ENCODE peak calls at places on chromosomes 7 and 10, in six cellular contexts. X is GM23248, B is hepatocyte, Z is K562, N is SK-N-SH, S is fibroblast of lung. D is an unnamed sample. For H3K27me3, the result is how much of the 10 kb centered on the place peaks cover.

GRCh38 chr7:71414490-71414889 is 282.5 kb downstream of the GALNT17 start:
- DNase-seq in N (no peak), X (no peak), B (no peak), Z (no peak), S (no peak), D (no peak)

GRCh38 chr7:148699024-148699771 is 495 bp downstream of the CUL1 start:
- DNase-seq in B (peak), Z (peak), N (peak), X (peak), S (peak), D (peak)

GRCh38 chr7:46283852-46284251 is 362.8 kb upstream of the IGFBP3 start:
- DNase-seq in B (no peak), S (no peak), Z (no peak), X (no peak), N (no peak), D (no peak)

GRCh38 chr10:23442936-23443335 is 4.1 kb downstream of the OTUD1 start:
- DNase-seq in S (peak), B (no peak), N (no peak), X (peak), Z (no peak), D (peak)

GRCh38 chr10:98141484-98142073 is 7.1 kb downstream of the R3HCC1L start:
- DNase-seq in X (no peak), N (no peak), B (no peak), S (no peak), Z (no peak), D (no peak)

GRCh38 chr10:112835933-112836564 is 114.0 kb upstream of the TCF7L2 start:
- DNase-seq in X (no peak), S (peak), B (no peak), Z (no peak), N (no peak), D (no peak)

GRCh38 chr10:120559800-120560199 is 102.8 kb downstream of the PLPP4 start:
- DNase-seq in Z (no peak), N (no peak), S (no peak), X (no peak), B (no peak), D (no peak)

GRCh38 chr7:135335628-135336139 is 102.0 kb downstream of the STRA8 start:
- DNase-seq in Z (peak), X (peak), B (peak), S (peak), N (peak), D (peak)

GRCh38 chr10:92699518-92700272 is 9.9 kb downstream of the HHEX start:
- DNase-seq in N (peak), S (peak), X (peak), B (peak), Z (no peak), D (no peak)

GRCh38 chr7:132942721-132943120 is 139.2 kb downstream of the CHCHD3 start:
- DNase-seq in B (no peak), X (no peak), N (no peak), S (no peak), Z (no peak), D (peak)

GRCh38 chr7:45239486-45239885 is 81.9 kb downstream of the RAMP3 start:
- DNase-seq in S (peak), B (no peak), X (peak), Z (no peak), N (no peak), D (peak)

GRCh38 chr10:106873770-106874717 is 290.5 kb downstream of the SORCS1 start:
- DNase-seq in Z (no peak), S (no peak), N (no peak), X (no peak), B (no peak), D (no peak)

GRCh38 chr10:50367732-50368131 is 116.4 kb upstream of the ASAH2 start:
- DNase-seq in Z (peak), B (peak), S (peak), X (peak), N (peak), D (peak)

GRCh38 chr7:20287317-20287716 is 43.4 kb upstream of the ITGB8 start:
- DNase-seq in N (no peak), X (no peak), Z (no peak), B (no peak), S (no peak), D (no peak)

GRCh38 chr10:120783098-120783497 is 68.1 kb upstream of the WDR11 start:
- DNase-seq in X (no peak), N (no peak), S (no peak), B (no peak), Z (no peak), D (no peak)

GRCh38 chr10:79239275-79239779 is 107.9 kb upstream of the PPIF start:
- DNase-seq in B (peak), X (peak), S (peak), N (peak), Z (peak), D (peak)

GRCh38 chr7:46396501-46396900 is 475.4 kb upstream of the IGFBP3 start:
- DNase-seq in X (peak), Z (no peak), N (no peak), B (no peak), S (no peak), D (no peak)

GRCh38 chr7:158771213-158771817 is 58.0 kb downstream of the ESYT2 start:
- DNase-seq in Z (no peak), B (no peak), X (no peak), S (no peak), N (no peak), D (no peak)
- H3K4me2 ChIP-seq in Z (no peak), B (no peak), X (no peak), S (no peak), N (no peak), D (no peak)

GRCh38 chr7:105027176-105027853 is 13.3 kb downstream of the KMT2E start:
- DNase-seq in S (no peak), X (no peak), N (no peak), B (no peak), Z (no peak), D (no peak)
- H3K27me3 ChIP-seq in S (under half), X (under half), N (under half), B (under half), Z (under half), D (under half)

DNA sequence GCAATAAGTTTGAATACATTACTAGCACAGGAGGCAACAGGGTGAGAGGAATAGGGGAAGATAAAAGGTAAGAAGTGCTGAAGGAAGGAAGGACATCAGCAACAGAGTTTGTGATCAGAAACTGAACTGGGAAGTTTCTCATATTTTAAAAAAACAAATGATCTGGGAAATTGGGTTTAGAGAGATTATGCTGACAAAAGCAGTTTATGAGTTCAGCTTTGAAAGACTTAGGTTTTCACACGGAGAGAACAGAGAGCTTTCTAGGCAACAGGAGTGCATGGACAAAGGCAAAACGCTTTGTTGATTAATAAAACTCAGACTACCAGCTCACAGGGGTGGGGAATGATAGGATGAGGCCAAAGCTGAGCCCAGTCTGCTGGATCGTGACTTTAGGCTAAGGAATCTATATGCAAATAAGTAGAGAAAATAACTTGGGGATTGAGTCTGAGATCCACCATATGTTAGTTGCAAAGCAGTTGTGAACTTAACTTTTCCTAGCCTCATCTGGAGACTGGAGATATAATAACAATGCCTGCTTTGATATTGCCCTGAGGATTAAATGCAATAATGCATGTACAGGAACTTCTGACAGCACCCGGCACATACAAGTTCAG is 4.2 kb downstream of the OSBPL3 start:
- DNase-seq in N (no peak), S (peak), X (no peak), Z (no peak), B (no peak), D (no peak)
- H3K4me2 ChIP-seq in N (peak), S (peak), X (peak), Z (no peak), B (no peak), D (peak)

GRCh38 chr10:117548191-117548668 is 5.7 kb downstream of the EMX2 start:
- DNase-seq in S (no peak), Z (no peak), B (no peak), X (no peak), N (no peak), D (no peak)
- H3K27me3 ChIP-seq in S (half or more), Z (under half), B (half or more), X (under half), N (half or more), D (half or more)

GRCh38 chr7:121515181-121515580 is 119.1 kb upstream of the FAM3C start:
- DNase-seq in S (no peak), Z (no peak), N (no peak), B (no peak), X (no peak), D (no peak)

GRCh38 chr7:121521681-121522405 is 125.7 kb upstream of the FAM3C start:
- DNase-seq in X (no peak), B (no peak), Z (no peak), S (no peak), N (no peak), D (no peak)

GRCh38 chr7:121515651-121516401 is 119.7 kb upstream of the FAM3C start:
- DNase-seq in Z (no peak), N (no peak), X (peak), B (no peak), S (no peak), D (no peak)

GRCh38 chr7:121516791-121517305 is 120.7 kb upstream of the FAM3C start:
- DNase-seq in Z (no peak), X (no peak), N (no peak), B (no peak), S (peak), D (no peak)

DNA sequence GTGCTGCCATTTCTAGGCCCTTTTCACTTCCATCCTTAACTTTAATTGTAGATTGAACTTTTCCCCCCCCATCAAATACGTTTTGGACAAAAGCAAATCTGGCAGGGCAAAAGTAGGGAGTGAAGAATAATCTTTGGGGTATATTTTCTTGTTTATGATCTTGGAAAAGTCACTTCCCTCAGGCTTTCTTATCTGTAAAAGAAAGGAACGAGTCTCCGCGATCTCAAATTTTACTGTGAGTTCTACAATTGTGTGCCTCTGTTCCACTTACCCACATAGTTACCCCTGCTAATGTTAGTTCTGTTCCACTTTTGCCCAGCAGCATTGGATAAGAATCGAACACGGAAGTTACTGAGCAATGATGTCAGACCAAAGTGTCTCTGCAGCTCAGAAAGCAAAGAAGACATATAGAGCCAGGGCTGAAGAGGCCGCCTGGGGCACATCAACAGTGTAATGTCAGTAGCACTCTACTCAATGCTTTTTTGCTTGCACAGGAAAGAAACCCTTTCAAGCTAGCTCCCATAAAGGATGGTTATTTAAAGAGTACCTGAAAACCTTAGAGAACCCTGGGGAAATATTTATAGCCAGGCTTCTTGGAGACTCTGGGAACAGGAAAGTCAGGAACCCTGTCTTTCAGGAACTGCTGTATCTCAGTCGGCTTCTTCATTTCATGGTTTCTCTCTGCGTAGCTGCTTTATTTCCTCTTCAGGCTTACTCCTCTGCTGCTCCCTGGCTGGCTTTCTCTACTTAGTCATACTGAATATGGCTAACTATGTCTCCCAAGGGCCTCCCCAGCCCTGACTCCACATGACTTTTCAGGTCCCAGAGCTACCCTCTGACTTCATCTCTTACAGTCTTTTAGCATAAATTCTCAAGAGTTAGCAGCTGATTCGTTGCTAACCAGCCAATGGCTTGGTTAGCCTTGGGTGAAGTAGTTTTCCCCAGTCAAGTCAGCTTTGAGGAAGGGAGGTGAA is 123.7 kb upstream of the FAM3C start:
- DNase-seq in B (no peak), Z (no peak), X (peak), S (no peak), N (no peak), D (no peak)
- H3K4me2 ChIP-seq in B (no peak), Z (no peak), X (no peak), S (no peak), N (peak), D (no peak)

DNA sequence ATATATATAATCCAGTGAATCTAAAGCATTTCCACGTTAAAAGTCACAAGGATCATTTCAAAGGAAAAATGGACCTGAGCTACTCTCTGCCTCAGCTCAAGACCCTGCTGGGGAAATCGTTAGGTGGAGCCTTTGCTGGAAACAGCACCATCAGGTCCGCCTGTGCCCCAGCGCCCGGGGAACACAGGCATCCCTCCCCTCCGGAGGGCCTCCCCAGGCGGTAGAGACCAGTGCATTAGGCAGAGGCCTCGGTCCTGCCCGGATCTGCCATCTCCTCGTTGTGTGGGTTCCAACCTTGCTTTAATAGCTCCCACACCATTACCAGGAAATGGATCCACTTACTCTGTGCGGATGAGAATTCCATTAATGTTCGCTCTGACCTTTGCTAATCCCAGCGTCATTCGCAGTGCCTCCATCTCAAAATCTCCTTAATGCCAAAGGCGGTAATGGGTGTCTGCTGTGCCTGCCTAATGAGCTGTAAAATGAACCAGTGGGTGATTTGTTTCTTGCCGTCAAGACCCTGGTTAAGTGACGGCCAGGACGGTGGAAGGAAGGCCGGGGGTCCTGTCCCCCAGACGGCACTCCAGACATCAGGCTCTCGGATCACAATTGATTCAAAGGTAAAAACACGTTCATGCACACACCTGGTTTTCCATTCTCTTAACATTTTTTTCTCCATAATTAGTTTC is 23.1 kb upstream of the FAM20C start:
- DNase-seq in X (no peak), N (no peak), S (no peak), Z (no peak), B (no peak), D (no peak)
- H3K27me3 ChIP-seq in X (under half), N (under half), S (under half), Z (half or more), B (under half), D (under half)